ENCODE peak calls at places on chromosomes 5 and 9, in six cellular contexts. U is astrocyte of the spinal cord, S is EL, Z is left ventricle myocardium inferior, K is left lobe of liver, H is NCI-H1417 treated with DMSO at 0.1 percent for 48 hours. O is an unnamed sample.

GRCh38 chr5:145889611-145890010 is 16.8 kb upstream of the GRXCR2 start:
- DNase-seq in U (no peak), S (no peak), Z (no peak), K (no peak), H (no peak), O (no peak)

GRCh38 chr9:93020151-93020550 is 38.4 kb upstream of the SUSD3 start:
- DNase-seq in U (no peak), S (no peak), Z (no peak), K (no peak), H (no peak), O (no peak)

GRCh38 chr5:37838152-37838932 is 1.5 kb downstream of the GDNF start:
- DNase-seq in U (peak), S (peak), Z (no peak), K (no peak), H (no peak), O (no peak)

GRCh38 chr5:136235316-136235715 is 42.4 kb upstream of the SMIM32 start:
- DNase-seq in U (no peak), S (peak), Z (no peak), K (no peak), H (no peak), O (no peak)

GRCh38 chr5:76790632-76791290 is 28.1 kb upstream of the F2RL1 start:
- DNase-seq in U (peak), S (peak), Z (no peak), K (no peak), H (no peak), O (peak)

GRCh38 chr9:107178302-107178701 is 104.8 kb upstream of the RAD23B start:
- DNase-seq in U (no peak), S (peak), Z (no peak), K (no peak), H (no peak), O (no peak)

GRCh38 chr5:177473461-177473991 is at the start of gene DBN1:
- DNase-seq in U (peak), S (peak), Z (peak), K (no peak), H (no peak), O (no peak)

GRCh38 chr9:126093771-126094170 is 232.9 kb upstream of the MVB12B start:
- DNase-seq in U (no peak), S (no peak), Z (no peak), K (no peak), H (no peak), O (no peak)

GRCh38 chr9:121075251-121076036 is 689 bp downstream of the CNTRL start:
- DNase-seq in U (no peak), S (no peak), Z (no peak), K (no peak), H (no peak), O (peak)

GRCh38 chr5:83570916-83571315 is 99.4 kb downstream of the VCAN start:
- DNase-seq in U (no peak), S (peak), Z (no peak), K (no peak), H (no peak), O (no peak)

GRCh38 chr9:37422289-37423104 is at the start of gene GRHPR:
- DNase-seq in U (peak), S (peak), Z (peak), K (peak), H (peak), O (peak)

GRCh38 chr5:14082523-14082922 is 60.6 kb upstream of the TRIO start:
- DNase-seq in U (no peak), S (no peak), Z (no peak), K (no peak), H (no peak), O (no peak)

GRCh38 chr5:41503860-41504259 is 6.5 kb downstream of the PLCXD3 start:
- DNase-seq in U (no peak), S (no peak), Z (no peak), K (no peak), H (no peak), O (no peak)

GRCh38 chr5:173855995-173856656 is 32.0 kb upstream of the CPEB4 start:
- DNase-seq in U (no peak), S (no peak), Z (no peak), K (no peak), H (no peak), O (no peak)

GRCh38 chr9:82584349-82584846 is 478.5 kb downstream of the RASEF start:
- DNase-seq in U (no peak), S (no peak), Z (no peak), K (no peak), H (no peak), O (no peak)

GRCh38 chr5:107570805-107571531 is 99.8 kb downstream of the EFNA5 start:
- DNase-seq in U (no peak), S (no peak), Z (no peak), K (no peak), H (no peak), O (peak)

GRCh38 chr9:126399251-126399650 is 72.6 kb downstream of the MVB12B start:
- DNase-seq in U (peak), S (no peak), Z (no peak), K (no peak), H (no peak), O (no peak)

GRCh38 chr5:9507974-9508373 is 37.9 kb downstream of the SEMA5A start:
- DNase-seq in U (peak), S (peak), Z (no peak), K (no peak), H (no peak), O (no peak)

GRCh38 chr5:138096363-138096762 is 12.5 kb downstream of the WNT8A start:
- DNase-seq in U (no peak), S (no peak), Z (no peak), K (no peak), H (no peak), O (no peak)

GRCh38 chr9:70013598-70014196 is 30.0 kb upstream of the MAMDC2 start:
- DNase-seq in U (peak), S (peak), Z (no peak), K (no peak), H (no peak), O (no peak)

O was measured in HT-29.